ENCODE peak calls at places on chromosomes 16 and 17, in four cellular contexts. D is K562, M is WTC11, V is HepG2. P is an unnamed sample.

GRCh38 chr16:7503688-7504087 is 171.0 kb downstream of the RBFOX1 start:
- DNase-seq in V (no peak), D (no peak), M (no peak), P (no peak)

GRCh38 chr16:11405331-11406176 is 60.3 kb downstream of the RMI2 start:
- DNase-seq in V (peak), M (peak), D (peak), P (peak)

GRCh38 chr17:81524063-81524864 is 3.9 kb upstream of the FSCN2 start:
- DNase-seq in V (no peak), M (no peak), D (no peak), P (no peak)

GRCh38 chr17:49035470-49036269 is 38.5 kb downstream of the IGF2BP1 start:
- DNase-seq in V (no peak), M (peak), D (peak), P (peak)

GRCh38 chr17:19354123-19354522 is 8.4 kb downstream of the B9D1 start:
- DNase-seq in M (no peak), V (no peak), D (no peak), P (peak)

GRCh38 chr16:79980650-79981521 is 380.3 kb upstream of the MAF start:
- DNase-seq in D (no peak), M (no peak), V (no peak), P (no peak)

GRCh38 chr17:56185491-56185890 is 32.2 kb downstream of the ANKFN1 start:
- DNase-seq in M (no peak), D (no peak), V (no peak), P (no peak)

GRCh38 chr17:19897901-19898300 is 30.2 kb upstream of the ULK2 start:
- DNase-seq in M (no peak), V (no peak), D (no peak), P (no peak)

GRCh38 chr17:8158267-8159031 is 4.3 kb downstream of the VAMP2 start:
- DNase-seq in V (peak), M (peak), D (peak), P (peak)

GRCh38 chr16:25256821-25257503 is 683 bp downstream of the ZKSCAN2 start:
- DNase-seq in V (peak), M (peak), D (peak), P (peak)

GRCh38 chr17:33964344-33964979 is 290.6 kb upstream of the CCL2 start:
- DNase-seq in D (peak), M (no peak), V (peak), P (no peak)

GRCh38 chr17:36463916-36464764 is 22.3 kb upstream of the ZNHIT3 start:
- DNase-seq in V (peak), D (peak), M (peak), P (peak)

GRCh38 chr16:86751081-86752030 is 173.0 kb downstream of the FOXL1 start:
- DNase-seq in D (no peak), V (no peak), M (no peak), P (no peak)

GRCh38 chr16:58028168-58028455 is 2.6 kb downstream of the MMP15 start:
- DNase-seq in V (no peak), D (no peak), M (no peak), P (no peak)

GRCh38 chr17:70882504-70882903 is 713.2 kb downstream of the KCNJ2 start:
- DNase-seq in M (no peak), V (no peak), D (no peak), P (no peak)

GRCh38 chr16:13957197-13958078 is 37.5 kb downstream of the ERCC4 start:
- DNase-seq in M (no peak), D (peak), V (peak), P (peak)

GRCh38 chr17:38815576-38816193 is 9.4 kb downstream of the CWC25 start:
- DNase-seq in M (no peak), V (no peak), D (peak), P (peak)

GRCh38 chr17:45312477-45313418 is 4.1 kb downstream of the MAP3K14 start:
- DNase-seq in D (no peak), V (no peak), M (no peak), P (no peak)

GRCh38 chr17:45677770-45678169 is 106.3 kb upstream of the CRHR1 start:
- DNase-seq in D (no peak), V (no peak), M (no peak), P (peak)

GRCh38 chr17:62565817-62566216 is 61.7 kb upstream of the MRC2 start:
- DNase-seq in M (no peak), D (no peak), V (no peak), P (peak)

GRCh38 chr16:76955629-76956028 is 235.4 kb upstream of the MON1B start:
- DNase-seq in V (no peak), D (no peak), M (no peak), P (no peak)

GRCh38 chr17:73083432-73083831 is 9.1 kb downstream of the SLC39A11 start:
- DNase-seq in M (no peak), D (no peak), V (no peak), P (no peak)

GRCh38 chr17:68955181-68955841 is at the start of gene ABCA8:
- DNase-seq in M (no peak), D (no peak), V (no peak), P (no peak)

GRCh38 chr17:65910836-65911235 is 281.1 kb downstream of the CEP112 start:
- DNase-seq in M (no peak), V (no peak), D (no peak), P (no peak)

GRCh38 chr17:61718022-61718421 is 127.0 kb upstream of the NACA2 start:
- DNase-seq in V (no peak), D (no peak), M (no peak), P (no peak)

GRCh38 chr17:47276868-47277267 is 23.2 kb downstream of the ITGB3 start:
- DNase-seq in V (peak), M (peak), D (no peak), P (peak)

GRCh38 chr16:31529398-31530312 is 2.0 kb downstream of the AHSP start:
- DNase-seq in D (peak), V (no peak), M (peak), P (no peak)

GRCh38 chr17:74297941-74298340 is 23.9 kb downstream of the DNAI2 start:
- DNase-seq in V (no peak), M (no peak), D (no peak), P (no peak)

GRCh38 chr16:2698996-2699750 is 16.9 kb downstream of the KCTD5 start:
- DNase-seq in V (no peak), M (no peak), D (no peak), P (no peak)

GRCh38 chr16:50402298-50402895 is 33.6 kb upstream of the BRD7 start:
- DNase-seq in M (no peak), D (no peak), V (no peak), P (no peak)

GRCh38 chr16:11328172-11329079 is 16.8 kb upstream of the RMI2 start:
- DNase-seq in M (peak), V (no peak), D (no peak), P (peak)

GRCh38 chr17:69908599-69909368 is 166.2 kb upstream of the KCNJ16 start:
- DNase-seq in V (no peak), M (no peak), D (no peak), P (no peak)

GRCh38 chr17:60840456-60840855 is 162.8 kb downstream of the BCAS3 start:
- DNase-seq in M (no peak), V (no peak), D (no peak), P (no peak)

GRCh38 chr16:23334421-23334853 is 32.3 kb downstream of the SCNN1B start:
- DNase-seq in D (no peak), M (no peak), V (no peak), P (no peak)

DNA sequence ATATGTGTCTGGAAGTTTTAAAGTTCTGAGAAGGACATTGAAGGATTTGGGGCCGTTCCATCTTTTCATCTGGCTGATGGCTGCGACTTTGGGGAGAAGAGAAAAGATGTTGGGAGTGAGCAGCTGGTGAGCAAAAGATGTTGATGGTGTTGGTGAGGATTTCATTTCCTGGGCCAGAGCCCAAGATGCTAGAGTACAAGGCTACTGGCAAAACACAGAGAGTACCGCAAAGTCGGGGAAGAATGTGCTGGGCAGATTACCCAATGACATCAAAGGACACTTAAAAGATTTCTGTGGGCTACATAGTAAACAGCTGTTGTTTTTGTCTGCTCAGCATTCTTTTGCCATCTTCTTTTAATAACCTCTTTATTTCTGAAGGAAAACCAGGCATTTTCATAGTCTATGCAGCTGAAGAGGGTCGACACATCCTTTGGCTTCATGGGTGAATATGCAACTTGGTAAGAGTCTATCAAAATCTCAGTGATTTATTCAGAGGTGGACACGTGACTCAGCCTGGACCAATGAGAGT is 49.5 kb upstream of the GAS7 start:
- DNase-seq in M (no peak), V (no peak), D (no peak), P (no peak)
- TF ChIP-seq NR3C1 in M (no peak), V (no peak), D (no peak), P (no peak)

GRCh38 chr17:22123536-22124281 is 431.4 kb downstream of the KCNJ18 start:
- DNase-seq in M (no peak), D (no peak), V (no peak), P (no peak)

GRCh38 chr17:22128723-22129122 is 436.4 kb downstream of the KCNJ18 start:
- DNase-seq in M (no peak), V (no peak), D (no peak), P (no peak)

GRCh38 chr17:22131740-22132139 is 439.4 kb downstream of the KCNJ18 start:
- DNase-seq in V (no peak), D (no peak), M (no peak), P (no peak)

GRCh38 chr17:22128171-22128570 is 435.8 kb downstream of the KCNJ18 start:
- DNase-seq in M (no peak), V (no peak), D (no peak), P (no peak)
- TF ChIP-seq NR3C1 in M (no peak), V (no peak), D (no peak), P (no peak)

GRCh38 chr16:15482068-15482747 is 47.8 kb downstream of the BMERB1 start:
- DNase-seq in D (peak), M (peak), V (peak), P (peak)
- TF ChIP-seq NR3C1 in D (no peak), M (no peak), V (no peak), P (no peak)

GRCh38 chr17:16406742-16407674 is 8.4 kb upstream of the TRPV2 start:
- DNase-seq in D (peak), V (no peak), M (peak), P (peak)
- TF ChIP-seq NR3C1 in D (no peak), V (no peak), M (no peak), P (no peak)

GRCh38 chr17:57536789-57537523 is 208.1 kb downstream of the CCDC182 start:
- DNase-seq in D (no peak), V (no peak), M (no peak), P (no peak)
- TF ChIP-seq NR3C1 in D (no peak), V (no peak), M (no peak), P (no peak)

P was measured in A549.